ENCODE peak calls at places on chromosomes 16 and 17, in eight cellular contexts. L, Y, V, W, Z, E, P and N are unnamed samples.

GRCh38 chr17:76873856-76874255 is 5.7 kb downstream of the MGAT5B start:
- DNase-seq in V (no peak), P (no peak), E (no peak), L (no peak), Z (no peak), W (no peak), Y (no peak), N (no peak)

GRCh38 chr16:87457724-87458423 is 35.0 kb downstream of the ZCCHC14 start:
- DNase-seq in P (no peak), W (no peak), Y (no peak), E (no peak), V (no peak), Z (peak), L (no peak), N (no peak)

GRCh38 chr17:82126479-82127314 is 28.7 kb upstream of the FASN start:
- DNase-seq in W (no peak), L (peak), E (no peak), Z (no peak), V (no peak), Y (no peak), P (no peak), N (no peak)

GRCh38 chr16:72473631-72474030 is 301.7 kb upstream of the PMFBP1 start:
- DNase-seq in Y (no peak), Z (no peak), V (no peak), L (no peak), E (no peak), W (no peak), P (no peak), N (no peak)

GRCh38 chr16:57538235-57538711 is 1.9 kb upstream of the CCDC102A start:
- DNase-seq in E (no peak), V (peak), Z (no peak), P (no peak), W (no peak), L (no peak), Y (no peak), N (no peak)

GRCh38 chr17:83144421-83145357 is 65.3 kb downstream of the METRNL start:
- DNase-seq in W (no peak), P (no peak), Z (peak), V (no peak), L (no peak), E (no peak), Y (no peak), N (no peak)

GRCh38 chr17:72719582-72720493 is 372.6 kb downstream of the SLC39A11 start:
- DNase-seq in L (peak), V (no peak), P (peak), E (no peak), W (no peak), Y (no peak), Z (no peak), N (no peak)

GRCh38 chr17:79988163-79988971 is 47.3 kb downstream of the TBC1D16 start:
- DNase-seq in V (no peak), L (no peak), Z (no peak), W (peak), P (no peak), Y (no peak), E (no peak), N (peak)

GRCh38 chr16:13154799-13155198 is 253.4 kb downstream of the SHISA9 start:
- DNase-seq in W (no peak), L (no peak), E (no peak), Z (no peak), V (no peak), P (no peak), Y (no peak), N (no peak)

DNA sequence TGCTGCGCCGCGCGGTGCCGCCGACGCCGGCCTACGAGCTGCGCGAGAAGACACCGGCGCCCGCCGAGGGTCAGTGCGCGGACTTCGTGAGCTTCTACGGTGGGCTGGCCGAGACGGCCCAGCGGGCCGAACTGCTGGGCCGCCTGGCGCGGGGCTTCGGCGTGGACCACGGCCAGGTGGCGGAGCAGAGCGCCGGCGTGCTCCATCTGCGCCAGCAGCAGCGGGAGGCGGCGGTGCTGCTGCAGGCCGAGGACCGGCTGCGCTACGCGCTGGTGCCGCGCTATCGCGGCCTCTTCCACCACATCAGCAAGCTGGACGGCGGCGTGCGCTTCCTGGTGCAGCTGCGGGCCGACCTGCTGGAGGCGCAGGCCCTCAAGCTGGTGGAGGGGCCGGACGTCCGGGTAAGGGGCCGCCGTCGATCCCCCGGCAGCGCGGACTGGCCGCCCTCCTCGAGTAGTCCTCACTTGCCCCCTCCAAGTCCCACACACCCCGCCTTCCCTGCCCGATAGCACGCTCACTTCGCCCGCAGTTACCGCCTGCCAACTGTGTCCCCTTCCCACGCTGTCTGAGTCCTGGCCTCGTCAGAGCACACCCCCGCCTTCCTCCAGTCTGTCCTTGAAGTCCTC is 470 bp downstream of the MLYCD start:
- DNase-seq in W (peak), V (peak), Z (no peak), L (peak), E (peak), P (peak), Y (peak), N (no peak)
- TF ChIP-seq CTCF in W (no peak), V (no peak), Z (peak), L (no peak), E (no peak), P (no peak), Y (no peak), N (no peak)

GRCh38 chr17:7440823-7441174 is 1.5 kb downstream of the FGF11 start:
- DNase-seq in P (no peak), V (no peak), L (no peak), Y (no peak), Z (no peak), E (peak), W (no peak), N (peak)
- TF ChIP-seq CTCF in P (no peak), V (no peak), L (no peak), Y (no peak), Z (no peak), E (no peak), W (no peak), N (no peak)

GRCh38 chr16:2016407-2016922 is 3.1 kb upstream of the NPW start:
- DNase-seq in Y (peak), E (peak), L (no peak), Z (no peak), P (no peak), W (no peak), V (no peak), N (no peak)
- TF ChIP-seq CTCF in Y (peak), E (peak), L (peak), Z (peak), P (peak), W (peak), V (no peak), N (no peak)

DNA sequence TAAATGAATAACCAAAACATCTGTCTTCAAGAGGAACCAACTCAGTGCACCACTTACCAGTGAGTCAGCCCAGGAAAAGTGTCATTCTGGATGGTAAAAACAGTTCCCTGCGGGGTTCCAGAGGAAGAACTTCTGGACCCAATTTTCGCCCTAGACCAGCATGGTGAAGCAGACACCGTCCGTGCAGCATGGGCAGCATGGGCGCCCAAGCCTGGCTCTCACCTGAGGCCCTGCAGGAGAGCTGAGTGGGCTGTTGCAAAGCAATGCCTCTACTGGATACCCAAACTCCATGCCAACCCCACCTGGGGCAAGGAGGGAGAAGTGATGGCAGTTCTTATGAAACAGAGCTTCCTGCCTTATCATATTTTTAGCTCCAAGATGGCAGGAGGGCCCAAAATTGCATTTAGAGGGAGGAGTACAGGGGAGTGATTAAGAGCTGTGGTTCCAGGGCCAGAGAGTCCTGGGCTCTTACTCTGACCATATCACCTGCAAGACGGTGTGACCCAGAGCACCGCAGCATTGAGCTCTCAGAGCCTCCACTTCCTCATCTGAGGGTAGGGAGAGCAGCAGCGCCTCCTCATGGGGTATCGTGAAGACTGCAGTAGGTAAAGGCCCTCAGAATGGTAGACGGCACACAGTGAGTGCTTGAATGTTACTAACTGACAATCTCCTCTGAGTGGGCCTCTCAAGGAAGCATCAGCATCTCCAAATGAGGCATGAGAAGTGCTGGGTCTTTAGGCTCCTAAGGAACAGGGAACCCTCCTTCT is 16.6 kb upstream of the INPP5K start:
- DNase-seq in Z (no peak), P (no peak), Y (no peak), W (no peak), L (peak), E (peak), V (no peak), N (no peak)
- TF ChIP-seq CTCF in Z (peak), P (peak), Y (no peak), W (peak), L (peak), E (peak), V (no peak), N (no peak)

GRCh38 chr17:37358830-37359681 is 16.7 kb upstream of the C17orf78 start:
- DNase-seq in L (peak), Z (peak), W (peak), E (peak), V (peak), P (peak), Y (peak), N (peak)
- TF ChIP-seq CTCF in L (no peak), Z (peak), W (peak), E (no peak), V (peak), P (no peak), Y (no peak), N (no peak)

DNA sequence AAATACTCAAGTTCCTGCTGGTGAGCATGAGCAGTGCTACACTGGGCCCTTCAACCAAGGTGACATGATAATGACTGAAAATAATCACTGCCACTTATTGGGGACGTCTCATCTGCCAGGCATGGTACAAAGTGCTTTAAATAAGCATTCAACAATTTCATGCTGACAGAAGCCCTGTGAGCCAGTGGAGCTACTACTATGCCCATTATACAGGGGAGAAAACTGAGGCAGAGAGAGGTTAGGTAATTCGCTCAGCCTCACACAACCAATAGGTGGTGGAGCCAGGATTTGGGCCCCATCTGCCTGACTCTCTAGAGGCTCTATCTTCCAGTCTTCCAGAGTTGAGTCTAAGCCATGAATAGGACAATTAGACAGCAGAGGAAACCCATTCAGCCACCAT is 30.3 kb upstream of the STH start:
- DNase-seq in W (no peak), L (no peak), Y (no peak), E (no peak), V (no peak), Z (no peak), P (no peak), N (no peak)
- TF ChIP-seq CTCF in W (no peak), L (no peak), Y (no peak), E (no peak), V (no peak), Z (no peak), P (no peak), N (no peak)

GRCh38 chr17:42618442-42619150 is 9.1 kb downstream of the TUBG1 start:
- DNase-seq in P (no peak), Y (peak), V (no peak), E (peak), Z (no peak), W (peak), L (no peak), N (peak)
- TF ChIP-seq CTCF in P (no peak), Y (no peak), V (no peak), E (no peak), Z (peak), W (peak), L (no peak), N (no peak)

GRCh38 chr16:54426550-54426843 is 139.9 kb upstream of the IRX3 start:
- DNase-seq in W (no peak), V (no peak), L (no peak), Y (no peak), Z (no peak), P (no peak), E (no peak), N (no peak)
- TF ChIP-seq CTCF in W (no peak), V (no peak), L (no peak), Y (no peak), Z (no peak), P (no peak), E (no peak), N (no peak)